ENCODE peak calls at places on chromosomes 4 and X, in four cellular contexts. Z, X, D and T are unnamed samples.

GRCh38 chr4:17055788-17056187 is 157.3 kb upstream of the LDB2 start:
- DNase-seq in Z (no peak), X (peak; percentile 91), D (no peak), T (no peak)

GRCh38 chrX:68808686-68809357 is 20.0 kb upstream of the EFNB1 start:
- DNase-seq in Z (peak; percentile 39), X (peak; percentile 16), D (no peak), T (no peak)

GRCh38 chrX:50469206-50469605 is 1.4 kb downstream of the DGKK start:
- DNase-seq in Z (peak; percentile 36), X (no peak), D (no peak), T (no peak)

GRCh38 chr4:56686537-56687231 is 5.6 kb upstream of the HOPX start:
- DNase-seq in Z (no peak), X (no peak), D (no peak), T (no peak)

GRCh38 chrX:35101901-35102300 is 159.3 kb downstream of the FAM47B start:
- DNase-seq in Z (no peak), X (no peak), D (no peak), T (no peak)

GRCh38 chr4:128525939-128526630 is 238.5 kb upstream of the PGRMC2 start:
- DNase-seq in Z (no peak), X (no peak), D (no peak), T (no peak)

GRCh38 chr4:818106-818921 is 7.6 kb downstream of the CPLX1 start:
- DNase-seq in Z (no peak), X (no peak), D (no peak), T (no peak)

GRCh38 chr4:18227880-18228279 is 206.3 kb upstream of the LCORL start:
- DNase-seq in Z (no peak), X (no peak), D (no peak), T (no peak)

GRCh38 chrX:106588801-106589200 is 23.0 kb upstream of the RADX start:
- DNase-seq in Z (no peak), X (no peak), D (no peak), T (no peak)

GRCh38 chr4:101791189-101791572 is 651 bp downstream of the BANK1 start:
- DNase-seq in Z (peak; percentile 48), X (peak; percentile 1), D (no peak), T (no peak)

GRCh38 chr4:41631538-41631937 is 93.6 kb downstream of the LIMCH1 start:
- DNase-seq in Z (no peak), X (peak; percentile 57), D (no peak), T (no peak)

GRCh38 chrX:45851434-45851991 is 650.8 kb upstream of the DIPK2B start:
- DNase-seq in Z (peak; percentile 83), X (peak; percentile 50), D (peak; percentile 39), T (no peak)

GRCh38 chrX:154409222-154409871 is at the start of gene DNASE1L1:
- DNase-seq in Z (peak; percentile 86), X (peak; percentile 93), D (no peak), T (peak; percentile 30)

GRCh38 chr4:102815981-102816380 is 11.4 kb downstream of the UBE2D3 start:
- DNase-seq in Z (no peak), X (peak; percentile 92), D (no peak), T (no peak)

GRCh38 chr4:112897548-112897947 is 151.9 kb upstream of the ANK2 start:
- DNase-seq in Z (peak; percentile 65), X (no peak), D (no peak), T (no peak)

GRCh38 chrX:109911046-109911445 is 91.9 kb upstream of the TMEM164 start:
- DNase-seq in Z (peak; percentile 7), X (no peak), D (no peak), T (no peak)